ENCODE peak calls at places on chromosomes 16 and 17, in nine cellular contexts. A is cardiac muscle cell; C is astrocyte of the spinal cord; O is CD8-positive, alpha-beta T cell; Y is upper lobe of right lung; F is CD8-positive, alpha-beta memory T cell; W is cardiac fibroblast; B is small intestine; E is thoracic aorta. N is an unnamed sample.

GRCh38 chr16:10862432-10862831 is 14.6 kb upstream of the CIITA start:
- DNase-seq in A (peak), C (peak), O (no peak), Y (peak), F (no peak), W (peak), B (peak), E (peak), N (peak)

GRCh38 chr17:37743612-37743874 is 1.3 kb downstream of the HNF1B start:
- DNase-seq in A (no peak), C (no peak), O (no peak), Y (peak), F (peak), W (no peak), B (peak), E (no peak), N (no peak)

GRCh38 chr17:75146597-75146996 is 7.7 kb downstream of the JPT1 start:
- DNase-seq in A (peak), C (no peak), O (no peak), Y (no peak), F (no peak), W (peak), B (no peak), E (no peak), N (peak)

GRCh38 chr17:15262291-15263205 is 2.6 kb downstream of the PMP22 start:
- DNase-seq in A (peak), C (peak), O (no peak), Y (peak), F (no peak), W (peak), B (peak), E (peak), N (peak)

GRCh38 chr17:80474231-80474932 is 2.0 kb downstream of the NPTX1 start:
- DNase-seq in A (peak), C (peak), O (no peak), Y (no peak), F (peak), W (peak), B (no peak), E (no peak), N (peak)

GRCh38 chr17:46770818-46771600 is 47.5 kb downstream of the WNT3 start:
- DNase-seq in A (peak), C (peak), O (peak), Y (peak), F (no peak), W (peak), B (peak), E (no peak), N (peak)

GRCh38 chr16:28974437-28975157 is at the start of gene SPNS1:
- DNase-seq in A (peak), C (peak), O (peak), Y (peak), F (peak), W (peak), B (peak), E (peak), N (peak)

GRCh38 chr17:73437826-73438225 is 126.0 kb upstream of the CDC42EP4 start:
- DNase-seq in A (no peak), C (no peak), O (no peak), Y (no peak), F (no peak), W (no peak), B (no peak), E (no peak), N (no peak)

GRCh38 chr16:2848933-2849332 is 9.0 kb downstream of the PRSS22 start:
- DNase-seq in A (no peak), C (no peak), O (no peak), Y (no peak), F (no peak), W (no peak), B (no peak), E (no peak), N (no peak)

GRCh38 chr17:3886776-3887175 is 6.1 kb downstream of the CAMKK1 start:
- DNase-seq in A (no peak), C (no peak), O (no peak), Y (no peak), F (peak), W (no peak), B (peak), E (no peak), N (no peak)

GRCh38 chr17:46922804-46923635 is at the start of gene GOSR2:
- DNase-seq in A (peak), C (peak), O (peak), Y (peak), F (peak), W (peak), B (peak), E (peak), N (peak)

GRCh38 chr16:51465026-51465425 is 314.0 kb upstream of the SALL1 start:
- DNase-seq in A (peak), C (peak), O (no peak), Y (no peak), F (no peak), W (peak), B (no peak), E (no peak), N (peak)

GRCh38 chr17:37614391-37614790 is 5.2 kb upstream of the SYNRG start:
- DNase-seq in A (no peak), C (peak), O (no peak), Y (no peak), F (no peak), W (peak), B (no peak), E (no peak), N (peak)

GRCh38 chr16:20866161-20866772 is 33.9 kb downstream of the DCUN1D3 start:
- DNase-seq in A (peak), C (peak), O (no peak), Y (no peak), F (no peak), W (peak), B (peak), E (peak), N (peak)

GRCh38 chr16:66030036-66030435 is 336.5 kb upstream of the CDH5 start:
- DNase-seq in A (peak), C (peak), O (no peak), Y (no peak), F (no peak), W (peak), B (no peak), E (no peak), N (peak)

DNA sequence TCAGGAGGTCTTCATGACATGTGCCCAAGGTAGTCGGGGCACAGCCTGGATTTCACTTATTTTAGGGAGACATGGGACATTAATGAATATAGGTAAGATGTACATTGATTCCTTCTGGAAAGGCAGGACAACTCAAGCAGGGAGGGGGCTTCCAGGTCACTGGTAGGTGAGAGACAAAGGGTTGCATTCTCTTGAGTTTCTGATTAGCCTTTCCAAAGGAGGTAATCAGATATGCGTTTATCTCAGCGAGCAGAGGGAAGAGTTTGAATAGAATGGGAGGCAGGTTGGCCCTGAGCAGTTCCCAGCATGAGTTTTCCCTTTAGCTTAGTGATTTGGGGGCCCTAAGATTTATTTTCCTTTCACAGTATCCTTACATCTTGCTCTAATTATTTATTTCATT is 443.8 kb upstream of the EEF2KMT start:
- DNase-seq in A (no peak), C (no peak), O (no peak), Y (no peak), F (no peak), W (no peak), B (no peak), E (no peak), N (no peak)
- H3K4me3 ChIP-seq in A (no peak), C (no peak), O (no peak), Y (no peak), F (no peak), W (no peak), B (no peak), E (no peak), N (no peak)

DNA sequence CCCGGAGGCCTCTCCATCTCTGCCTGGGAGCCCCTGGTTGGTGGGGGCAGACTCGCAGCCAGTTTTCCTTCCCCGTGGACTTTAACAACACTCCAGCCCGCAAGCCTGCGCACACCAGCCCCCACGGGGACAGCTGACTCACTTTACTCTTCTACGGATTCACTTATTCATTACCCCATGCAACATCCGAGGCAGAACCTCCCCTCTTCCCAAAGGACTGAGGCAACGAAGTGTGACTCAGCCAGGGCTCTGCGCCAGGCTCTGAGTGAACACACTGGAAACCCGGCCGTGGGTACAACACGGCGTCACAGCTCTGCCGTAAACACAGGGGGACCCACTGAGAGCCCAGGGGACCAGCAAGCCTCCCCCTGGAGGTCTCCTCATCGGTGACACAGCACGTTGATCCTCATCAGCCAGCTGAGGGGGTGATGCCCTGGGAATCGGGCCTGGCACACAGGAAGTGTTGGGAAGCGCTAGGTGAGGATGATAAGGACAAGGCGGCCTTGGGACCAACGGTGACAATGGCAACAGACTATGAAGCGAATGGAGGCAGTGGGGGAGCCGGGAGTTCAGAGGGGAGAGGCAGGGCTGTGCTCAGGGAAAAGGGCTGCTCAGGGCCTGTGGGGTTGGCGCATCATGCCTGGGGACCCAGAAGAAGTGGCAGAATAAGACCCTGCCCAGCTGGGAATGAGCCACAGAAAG is 14.6 kb downstream of the COTL1 start:
- DNase-seq in A (peak), C (peak), O (no peak), Y (peak), F (no peak), W (peak), B (peak), E (peak), N (peak)
- H3K4me3 ChIP-seq in A (no peak), C (no peak), O (no peak), Y (no peak), F (peak), W (no peak), B (no peak), E (peak), N (peak)

GRCh38 chr17:1733759-1734158 is 8.9 kb upstream of the SERPINF2 start:
- DNase-seq in A (no peak), C (no peak), O (no peak), Y (no peak), F (no peak), W (no peak), B (no peak), E (no peak), N (no peak)
- H3K4me3 ChIP-seq in A (no peak), C (no peak), O (no peak), Y (no peak), F (no peak), W (no peak), B (no peak), E (no peak), N (no peak)

DNA sequence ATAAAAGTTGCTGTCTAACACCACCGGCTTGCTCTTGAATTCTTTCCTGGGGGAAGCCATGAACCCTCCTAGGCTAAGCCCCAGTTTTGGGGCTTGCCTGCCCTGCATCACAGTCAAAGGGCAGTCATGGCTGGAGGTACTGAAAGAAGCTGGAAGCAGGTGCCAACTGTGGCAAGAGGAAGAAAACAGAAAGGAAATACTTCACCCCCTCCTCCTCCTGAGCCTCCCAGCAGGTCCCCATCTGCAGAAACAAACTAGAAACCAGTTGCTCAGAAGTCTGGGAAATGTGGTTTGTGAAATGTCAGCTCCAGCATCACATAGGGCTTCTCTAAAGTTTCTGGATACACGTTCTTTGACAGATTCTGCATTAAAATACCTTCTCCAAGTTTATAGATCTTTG is 150.0 kb upstream of the PSMD7 start:
- DNase-seq in A (no peak), C (no peak), O (no peak), Y (no peak), F (no peak), W (no peak), B (no peak), E (no peak), N (no peak)
- H3K4me3 ChIP-seq in A (no peak), C (no peak), O (no peak), Y (no peak), F (no peak), W (no peak), B (no peak), E (no peak), N (no peak)

GRCh38 chr17:29622337-29623282 is at the start of gene CORO6:
- DNase-seq in A (peak), C (peak), O (peak), Y (peak), F (peak), W (peak), B (peak), E (no peak), N (peak)
- H3K4me3 ChIP-seq in A (peak), C (peak), O (peak), Y (peak), F (peak), W (peak), B (peak), E (peak), N (peak)

N was measured in adipocyte.